ENCODE peak calls at places on chromosomes 11 and 22, in six cellular contexts. K is transverse colon, S is HCT116, F is prostate gland, E is heart left ventricle, V is uterus. R is an unnamed sample.

GRCh38 chr11:92253945-92254344 is 29.3 kb downstream of the FAT3 start:
- DNase-seq in K (no peak), S (no peak), F (no peak), E (no peak), V (no peak), R (no peak)

GRCh38 chr22:49975543-49976389 is 15.2 kb downstream of the PIM3 start:
- DNase-seq in K (peak), S (no peak), F (no peak), E (no peak), V (peak), R (peak)

GRCh38 chr11:47899801-47900200 is 51.7 kb upstream of the NUP160 start:
- DNase-seq in K (peak), S (no peak), F (no peak), E (no peak), V (no peak), R (no peak)

GRCh38 chr11:69166186-69167115 is 10.7 kb downstream of the SMIM38 start:
- DNase-seq in K (no peak), S (peak), F (no peak), E (peak), V (peak), R (no peak)

GRCh38 chr22:19638282-19639015 is 75.9 kb upstream of the SEPTIN5 start:
- DNase-seq in K (no peak), S (no peak), F (no peak), E (no peak), V (no peak), R (no peak)

GRCh38 chr11:19368726-19369364 is 128.1 kb upstream of the E2F8 start:
- DNase-seq in K (no peak), S (no peak), F (no peak), E (no peak), V (no peak), R (no peak)

GRCh38 chr22:39994046-39994565 is 648 bp upstream of the FAM83F start:
- DNase-seq in K (no peak), S (no peak), F (no peak), E (no peak), V (no peak), R (peak)

GRCh38 chr11:122183933-122184332 is 67.9 kb upstream of the BLID start:
- DNase-seq in K (no peak), S (no peak), F (no peak), E (no peak), V (no peak), R (no peak)

GRCh38 chr22:43437871-43438475 is 26.2 kb downstream of the MPPED1 start:
- DNase-seq in K (no peak), S (no peak), F (no peak), E (no peak), V (peak), R (no peak)

GRCh38 chr22:43440556-43440955 is 28.7 kb downstream of the MPPED1 start:
- DNase-seq in K (no peak), S (no peak), F (no peak), E (no peak), V (peak), R (no peak)

GRCh38 chr22:43440103-43440387 is 28.2 kb downstream of the MPPED1 start:
- DNase-seq in K (no peak), S (no peak), F (no peak), E (no peak), V (no peak), R (no peak)

GRCh38 chr22:43438666-43439347 is 27.0 kb downstream of the MPPED1 start:
- DNase-seq in K (no peak), S (no peak), F (no peak), E (no peak), V (no peak), R (no peak)

DNA sequence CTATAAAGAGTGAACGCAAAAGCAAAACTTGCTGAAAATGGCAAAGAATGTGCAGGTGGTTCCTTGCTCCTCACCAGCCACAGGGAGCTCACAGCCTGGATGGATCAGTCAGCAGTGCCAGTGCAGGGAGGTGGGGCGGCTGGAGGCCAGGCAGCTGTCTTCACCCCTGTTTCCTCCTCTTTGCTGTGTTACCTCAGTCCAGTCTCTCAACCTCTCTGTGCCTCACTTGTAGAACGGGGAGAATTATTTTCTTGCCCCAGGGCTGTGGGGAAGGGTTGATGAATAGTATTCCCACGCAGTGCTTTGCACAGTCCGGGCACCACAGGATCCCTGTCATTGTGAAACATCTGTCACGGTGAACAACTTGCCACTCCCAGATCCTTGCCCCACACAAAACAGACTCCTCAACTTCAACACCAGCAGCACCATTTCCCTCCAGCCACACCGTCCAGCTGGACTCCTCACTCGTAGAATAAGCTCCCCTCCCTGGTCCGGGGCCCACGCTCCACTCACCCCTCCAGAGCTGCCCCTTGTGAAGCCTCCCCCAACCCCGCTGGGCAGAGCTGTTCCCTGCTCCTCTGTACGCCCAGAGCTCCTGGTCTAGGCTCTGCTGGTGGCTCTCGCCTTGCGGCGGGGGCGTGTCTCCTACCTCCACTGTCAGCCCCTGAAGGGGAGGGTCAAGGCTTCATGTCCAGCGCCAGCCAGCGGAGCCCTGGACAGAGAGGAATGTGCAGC is 27.7 kb downstream of the MPPED1 start:
- DNase-seq in K (no peak), S (no peak), F (no peak), E (no peak), V (peak), R (no peak)
- TF ChIP-seq POLR2A in K (no peak), S (no peak), F (no peak), E (no peak), V (no peak), R (no peak)

DNA sequence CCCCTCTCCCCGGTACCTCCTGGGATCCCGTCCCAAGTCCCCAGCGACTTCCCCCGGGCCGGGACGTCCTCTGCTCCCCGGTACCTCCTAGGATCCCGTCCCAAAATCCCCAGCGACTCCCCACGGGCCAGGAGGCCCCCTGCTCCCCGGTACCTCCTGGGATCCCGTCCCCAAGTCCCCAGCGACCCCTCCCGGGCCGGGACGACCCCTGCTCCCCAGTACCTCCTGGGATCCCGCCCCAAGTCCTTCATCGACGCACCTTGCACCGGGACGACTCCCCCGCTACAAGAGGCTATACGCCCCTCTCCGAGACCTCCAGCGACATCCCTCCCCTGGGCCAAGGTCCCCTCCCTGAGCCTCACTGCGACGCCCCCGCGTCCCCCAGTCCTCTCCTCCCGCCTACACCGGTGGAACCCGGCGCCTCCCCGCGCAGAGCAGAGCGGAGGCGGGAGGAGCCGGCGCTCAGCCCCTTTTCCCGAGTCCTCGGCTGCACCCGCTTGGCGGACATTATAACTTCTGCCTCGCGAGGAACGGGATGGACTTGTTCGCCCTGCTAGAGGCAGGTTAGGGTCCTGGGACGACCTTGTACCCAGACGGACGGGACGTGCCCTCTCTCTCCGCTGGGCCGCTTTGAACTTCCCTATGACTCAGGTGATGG is 912 bp downstream of the KREMEN1 start:
- DNase-seq in K (peak), S (no peak), F (peak), E (peak), V (peak), R (peak)
- TF ChIP-seq POLR2A in K (no peak), S (no peak), F (no peak), E (no peak), V (no peak), R (no peak)

GRCh38 chr22:29767289-29768051 is at the start of gene UQCR10:
- DNase-seq in K (peak), S (peak), F (peak), E (peak), V (peak), R (peak)
- TF ChIP-seq POLR2A in K (no peak), S (no peak), F (peak), E (peak), V (peak), R (peak)

GRCh38 chr11:114061053-114062049 is 1.8 kb downstream of the ZBTB16 start:
- DNase-seq in K (no peak), S (no peak), F (no peak), E (no peak), V (no peak), R (peak)
- TF ChIP-seq POLR2A in K (peak), S (no peak), F (peak), E (no peak), V (peak), R (peak)

GRCh38 chr11:111926505-111927391 is 8.0 kb downstream of the C11orf52 start:
- DNase-seq in K (peak), S (peak), F (peak), E (peak), V (peak), R (peak)
- TF ChIP-seq POLR2A in K (peak), S (no peak), F (peak), E (no peak), V (peak), R (peak)

DNA sequence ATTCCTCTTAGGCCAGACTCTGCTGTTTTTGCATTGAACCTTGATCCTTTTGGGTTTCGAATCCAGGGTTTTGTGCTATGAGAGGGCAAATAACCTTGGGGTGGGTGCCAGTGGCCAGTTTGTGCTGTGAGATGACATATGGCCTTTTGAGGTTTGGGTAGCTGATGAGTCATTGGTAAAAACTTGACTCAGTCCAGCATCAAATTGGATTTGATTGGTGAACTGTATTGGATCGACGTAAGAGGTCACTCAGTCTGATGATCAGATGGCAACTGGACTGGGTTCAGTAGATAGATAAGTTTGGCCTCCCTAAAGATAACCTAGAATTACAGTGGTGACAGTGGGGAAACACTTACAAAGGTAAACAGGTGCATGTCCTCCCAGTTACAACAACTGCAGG is 41.0 kb upstream of the XKR3 start:
- DNase-seq in K (no peak), S (no peak), F (no peak), E (no peak), V (no peak), R (no peak)
- TF ChIP-seq POLR2A in K (no peak), S (no peak), F (no peak), E (no peak), V (no peak), R (no peak)

GRCh38 chr11:6617315-6617781 is 1.9 kb downstream of the TPP1 start:
- DNase-seq in K (no peak), S (no peak), F (no peak), E (no peak), V (no peak), R (no peak)
- TF ChIP-seq POLR2A in K (no peak), S (no peak), F (no peak), E (no peak), V (no peak), R (no peak)

R was measured in erythroblast.